ENCODE peak calls at places on chromosomes 3 and 15, in six cellular contexts. X is esophagus squamous epithelium, V is ovary, A is right lobe of liver, J is A549, O is Peyer's patch. N is an unnamed sample.

GRCh38 chr3:109548192-109548938 is 211.0 kb upstream of the DPPA4 start:
- DNase-seq in J (no peak), X (no peak), O (no peak), V (no peak), A (no peak), N (no peak)

GRCh38 chr3:115624898-115625297 is 1.6 kb downstream of the GAP43 start:
- DNase-seq in V (no peak), J (no peak), X (no peak), A (no peak), O (no peak), N (no peak)

GRCh38 chr15:60407406-60407805 is 9.6 kb upstream of the ANXA2 start:
- DNase-seq in J (peak; percentile 98), O (no peak), X (no peak), A (no peak), V (no peak), N (no peak)

GRCh38 chr3:50119786-50120185 is 31.1 kb downstream of the RBM5 start:
- DNase-seq in X (no peak), J (no peak), V (no peak), O (no peak), A (peak; percentile 13), N (no peak)

GRCh38 chr15:41961803-41962202 is 10.6 kb downstream of the EHD4 start:
- DNase-seq in J (no peak), A (no peak), O (no peak), X (no peak), V (no peak), N (no peak)

GRCh38 chr3:177680442-177680821 is 483.1 kb upstream of the TBL1XR1 start:
- DNase-seq in A (no peak), V (no peak), O (no peak), X (no peak), J (no peak), N (no peak)

GRCh38 chr3:30659270-30660127 is 53.1 kb downstream of the TGFBR2 start:
- DNase-seq in O (no peak), J (peak; percentile 72), V (no peak), X (no peak), A (no peak), N (no peak)

GRCh38 chr3:116350119-116350733 is 95.1 kb downstream of the LSAMP start:
- DNase-seq in X (no peak), J (no peak), V (no peak), O (no peak), A (no peak), N (no peak)

GRCh38 chr3:122533931-122534334 is 19.2 kb upstream of the KPNA1 start:
- DNase-seq in O (no peak), A (no peak), J (peak; percentile 75), X (no peak), V (no peak), N (no peak)

GRCh38 chr3:150035910-150036661 is 65.4 kb upstream of the PFN2 start:
- DNase-seq in O (no peak), J (no peak), V (no peak), X (no peak), A (no peak), N (no peak)

GRCh38 chr15:37100109-37100873 is at the start of gene MEIS2:
- DNase-seq in J (peak; percentile 79), V (peak; percentile 95), X (peak; percentile 17), O (peak; percentile 40), A (peak; percentile 93), N (peak; percentile 95)

GRCh38 chr15:37099321-37100108 is 834 bp downstream of the MEIS2 start:
- DNase-seq in A (no peak), V (peak; percentile 41), X (no peak), O (no peak), J (peak; percentile 15), N (peak; percentile 56)

GRCh38 chr15:37102315-37103021 is 2.1 kb upstream of the MEIS2 start:
- DNase-seq in X (no peak), V (no peak), O (no peak), A (no peak), J (peak; percentile 21), N (peak; percentile 42)

GRCh38 chr15:37103475-37104071 is 3.2 kb upstream of the MEIS2 start:
- DNase-seq in A (no peak), O (no peak), X (no peak), V (no peak), J (no peak), N (no peak)

DNA sequence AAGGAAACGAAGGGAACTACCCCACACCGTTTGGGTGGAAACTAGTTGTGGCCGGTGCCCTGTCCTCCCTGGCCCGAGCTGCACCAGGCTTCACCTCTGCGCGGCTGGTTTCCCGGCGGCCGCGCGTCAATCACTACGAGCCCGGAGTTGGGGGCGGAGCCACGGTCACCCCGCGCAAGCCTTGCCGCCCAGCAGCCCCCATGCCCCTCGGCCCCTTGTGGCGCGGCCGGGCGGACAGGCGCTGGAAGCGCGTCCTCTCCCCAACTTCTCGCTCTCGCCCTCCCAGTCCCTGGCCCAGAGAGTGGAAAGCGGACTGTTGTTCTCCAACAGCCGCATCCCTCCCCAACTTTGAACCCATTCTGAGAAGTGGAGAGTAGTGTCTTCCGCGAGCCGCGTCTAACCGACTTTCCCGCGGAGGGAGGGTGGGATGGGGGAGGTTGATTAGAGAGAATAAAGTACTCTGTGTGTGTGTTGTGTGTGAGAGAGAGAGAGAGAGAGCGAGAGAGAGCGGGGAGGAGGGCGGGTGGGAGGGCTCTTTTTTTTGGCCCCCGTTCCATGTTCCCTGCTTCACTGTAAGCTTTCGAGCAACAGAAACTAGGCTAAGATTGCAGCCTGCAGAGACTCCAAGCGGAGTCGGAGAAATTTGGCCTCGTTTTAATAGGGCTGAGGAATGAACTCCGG is 1.4 kb upstream of the MEIS2 start:
- DNase-seq in X (no peak), A (peak; percentile 81), J (peak; percentile 66), O (no peak), V (peak; percentile 79), N (peak; percentile 83)
- TF ChIP-seq POLR2A in X (no peak), A (no peak), J (peak; percentile 72), O (no peak), V (no peak), N (peak; percentile 72)

GRCh38 chr15:67831363-67831762 is 6.1 kb downstream of the SKOR1 start:
- DNase-seq in X (no peak), A (no peak), V (no peak), O (no peak), J (no peak), N (no peak)
- H3K4me1 ChIP-seq in X (peaks cover 61% of the 10 kb centered on the region), A (no peaks in the 10 kb centered on the region), V (peaks cover 20% of the 10 kb centered on the region), O (peaks cover 47% of the 10 kb centered on the region), J (peaks cover 11% of the 10 kb centered on the region), N (peaks cover 65% of the 10 kb centered on the region)

GRCh38 chr3:184176377-184177330 is 2.0 kb downstream of the AP2M1 start:
- DNase-seq in O (no peak), J (peak; percentile 64), V (peak; percentile 70), A (no peak), X (no peak), N (peak; percentile 69)
- TF ChIP-seq POLR2A in O (no peak), J (no peak), V (no peak), A (no peak), X (no peak), N (no peak)

DNA sequence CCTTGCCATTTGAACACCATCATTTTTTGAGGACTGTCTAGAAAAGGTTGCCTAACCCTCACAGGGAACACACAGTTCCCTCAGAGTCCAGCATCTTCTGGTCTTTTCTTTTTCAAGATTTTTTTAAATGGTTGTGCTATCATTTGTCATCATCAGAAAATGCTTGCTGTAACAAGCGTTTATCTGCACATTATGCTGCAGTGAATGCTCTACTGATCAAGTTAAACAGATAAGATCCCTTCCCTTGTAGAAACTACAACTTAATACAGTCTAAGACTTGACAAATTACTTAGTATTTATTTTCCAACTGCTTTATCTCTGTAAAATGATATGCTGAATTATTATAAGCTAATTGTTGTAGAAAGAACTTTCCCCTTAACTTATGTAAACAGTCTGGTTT is 11.9 kb upstream of the ALPK3 start:
- DNase-seq in A (no peak), V (no peak), J (no peak), X (no peak), O (no peak), N (no peak)
- H3K4me1 ChIP-seq in A (no peaks in the 10 kb centered on the region), V (no peaks in the 10 kb centered on the region), J (no peaks in the 10 kb centered on the region), X (peaks cover 20% of the 10 kb centered on the region), O (no peaks in the 10 kb centered on the region), N (no peaks in the 10 kb centered on the region)

DNA sequence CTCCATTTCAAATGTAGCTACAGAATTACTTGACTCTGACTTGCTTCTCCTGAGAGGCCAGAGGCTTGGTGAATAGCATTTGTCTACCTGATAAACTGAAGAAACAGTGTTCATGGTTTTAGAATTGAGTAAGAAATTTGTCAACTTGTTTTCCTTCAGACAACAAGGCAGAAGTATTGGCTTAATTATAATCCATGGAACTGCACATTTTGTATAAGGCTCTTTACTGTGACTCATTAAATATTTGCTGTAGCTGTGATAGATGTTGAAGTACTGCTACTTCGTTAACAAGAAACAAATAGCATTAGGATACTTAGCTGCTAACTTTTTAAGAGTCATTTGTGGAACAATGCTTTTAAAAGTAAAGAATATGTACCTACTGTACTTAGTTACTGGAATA is 4.6 kb downstream of the UNC13C start:
- DNase-seq in J (no peak), V (no peak), X (no peak), A (no peak), O (no peak), N (no peak)
- TF ChIP-seq POLR2A in J (no peak), V (no peak), X (no peak), A (no peak), O (no peak), N (no peak)

GRCh38 chr15:63595688-63596087 is 1.5 kb upstream of the FBXL22 start:
- DNase-seq in O (no peak), V (no peak), A (no peak), X (no peak), J (no peak), N (peak; percentile 7)

GRCh38 chr15:63597821-63598220 is 634 bp downstream of the FBXL22 start:
- DNase-seq in J (no peak), A (no peak), X (no peak), O (no peak), V (peak; percentile 61), N (no peak)

GRCh38 chr15:63596666-63597032 is 538 bp upstream of the FBXL22 start:
- DNase-seq in X (no peak), A (no peak), O (no peak), V (no peak), J (no peak), N (peak; percentile 33)

GRCh38 chr15:63598467-63599400 is 1.5 kb downstream of the FBXL22 start:
- DNase-seq in V (peak; percentile 41), A (no peak), J (no peak), X (no peak), O (no peak), N (peak; percentile 47)

DNA sequence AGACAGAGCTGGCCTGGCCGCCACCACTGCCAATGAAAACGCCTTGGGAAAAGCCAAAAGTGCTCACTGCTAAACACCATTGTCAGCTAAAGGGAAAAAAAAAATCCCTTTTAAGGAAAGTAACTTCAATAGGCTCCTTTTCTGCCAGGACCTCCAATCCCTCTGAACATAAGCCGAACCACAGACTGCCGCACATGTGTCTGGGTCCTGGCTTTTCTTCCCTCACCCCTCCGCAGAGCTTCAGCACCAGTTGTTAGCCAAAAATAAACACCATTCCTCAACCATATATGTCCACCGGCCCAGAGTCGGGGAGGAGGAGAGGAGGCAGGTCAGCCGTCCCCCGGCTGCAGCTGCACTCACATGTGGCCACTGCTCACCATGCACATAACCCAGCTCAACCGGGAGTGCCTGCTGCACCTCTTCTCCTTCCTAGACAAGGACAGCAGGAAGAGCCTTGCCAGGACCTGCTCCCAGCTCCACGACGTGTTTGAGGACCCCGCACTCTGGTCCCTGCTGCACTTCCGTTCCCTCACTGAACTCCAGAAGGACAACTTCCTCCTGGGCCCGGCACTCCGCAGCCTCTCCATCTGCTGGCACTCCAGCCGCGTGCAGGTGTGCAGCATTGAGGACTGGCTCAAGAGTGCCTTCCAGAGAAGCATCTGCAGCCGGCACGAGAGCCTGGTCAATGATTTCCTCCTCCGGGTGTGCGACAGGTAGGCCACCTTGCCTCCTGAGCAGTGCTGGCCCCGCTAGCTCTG is at the start of gene FBXL22:
- DNase-seq in V (peak; percentile 52), J (no peak), A (no peak), O (no peak), X (no peak), N (no peak)
- H3K4me1 ChIP-seq in V (peaks cover 27% of the 10 kb centered on the region), J (peaks cover 20% of the 10 kb centered on the region), A (no peaks in the 10 kb centered on the region), O (peaks cover 16% of the 10 kb centered on the region), X (peaks cover 31% of the 10 kb centered on the region), N (peaks cover 36% of the 10 kb centered on the region)